ENCODE peak calls at places on chromosomes 2 and 18, in nine cellular contexts. One of them, this sample, is unnamed.

GRCh38 chr2:196594158-196594557 is 45.4 kb upstream of the CCDC150 start:
- DNase-seq in CD8-positive, alpha-beta T cell: no peak
- DNase-seq in astrocyte of the spinal cord: no peak
- DNase-seq in spleen: no peak
- DNase-seq in IMR-90: no peak
- DNase-seq in A549: no peak
- DNase-seq in adrenal gland: no peak
- DNase-seq in HepG2: no peak
- DNase-seq in uterus: no peak
- DNase-seq in this sample: no peak

GRCh38 chr2:235746257-235746934 is 252.6 kb downstream of the AGAP1 start:
- DNase-seq in CD8-positive, alpha-beta T cell: peak; percentile 29
- DNase-seq in uterus: peak; percentile 77
- DNase-seq in adrenal gland: peak; percentile 78
- DNase-seq in A549: peak; percentile 90
- DNase-seq in HepG2: peak; percentile 81
- DNase-seq in IMR-90: peak; percentile 90
- DNase-seq in spleen: no peak
- DNase-seq in astrocyte of the spinal cord: peak; percentile 84
- DNase-seq in this sample: peak; percentile 25

GRCh38 chr2:46394649-46395510 is 84.5 kb upstream of the TMEM247 start:
- DNase-seq in HepG2: peak; percentile 92
- DNase-seq in A549: no peak
- DNase-seq in spleen: no peak
- DNase-seq in adrenal gland: no peak
- DNase-seq in CD8-positive, alpha-beta T cell: no peak
- DNase-seq in IMR-90: no peak
- DNase-seq in astrocyte of the spinal cord: peak; percentile 4
- DNase-seq in uterus: no peak
- DNase-seq in this sample: no peak

GRCh38 chr2:120761911-120762310 is 26.2 kb downstream of the GLI2 start:
- DNase-seq in uterus: no peak
- DNase-seq in HepG2: no peak
- DNase-seq in IMR-90: no peak
- DNase-seq in A549: no peak
- DNase-seq in spleen: no peak
- DNase-seq in adrenal gland: no peak
- DNase-seq in CD8-positive, alpha-beta T cell: no peak
- DNase-seq in astrocyte of the spinal cord: no peak
- DNase-seq in this sample: no peak

GRCh38 chr2:182897137-182897536 is 30.7 kb upstream of the FRZB start:
- DNase-seq in adrenal gland: no peak
- DNase-seq in A549: no peak
- DNase-seq in uterus: no peak
- DNase-seq in CD8-positive, alpha-beta T cell: no peak
- DNase-seq in IMR-90: peak; percentile 92
- DNase-seq in spleen: no peak
- DNase-seq in HepG2: no peak
- DNase-seq in astrocyte of the spinal cord: peak; percentile 73
- DNase-seq in this sample: no peak

GRCh38 chr2:138948070-138948539 is 167.9 kb upstream of the NXPH2 start:
- DNase-seq in uterus: no peak
- DNase-seq in HepG2: no peak
- DNase-seq in adrenal gland: peak; percentile 49
- DNase-seq in IMR-90: peak; percentile 33
- DNase-seq in astrocyte of the spinal cord: peak; percentile 99
- DNase-seq in spleen: no peak
- DNase-seq in CD8-positive, alpha-beta T cell: no peak
- DNase-seq in A549: peak; percentile 23
- DNase-seq in this sample: no peak

GRCh38 chr18:51195602-51196115 is 1.8 kb downstream of the MEX3C start:
- DNase-seq in uterus: no peak
- DNase-seq in A549: peak; percentile 54
- DNase-seq in IMR-90: peak; percentile 60
- DNase-seq in CD8-positive, alpha-beta T cell: peak; percentile 23
- DNase-seq in astrocyte of the spinal cord: peak; percentile 69
- DNase-seq in spleen: no peak
- DNase-seq in adrenal gland: peak; percentile 30
- DNase-seq in HepG2: peak; percentile 87
- DNase-seq in this sample: no peak

GRCh38 chr2:147679664-147680502 is 164.9 kb upstream of the ACVR2A start:
- DNase-seq in adrenal gland: no peak
- DNase-seq in uterus: no peak
- DNase-seq in astrocyte of the spinal cord: no peak
- DNase-seq in CD8-positive, alpha-beta T cell: no peak
- DNase-seq in IMR-90: peak; percentile 1
- DNase-seq in A549: no peak
- DNase-seq in HepG2: no peak
- DNase-seq in spleen: no peak
- DNase-seq in this sample: no peak

GRCh38 chr2:217069263-217070042 is 209.6 kb upstream of the TNP1 start:
- DNase-seq in A549: no peak
- DNase-seq in IMR-90: peak; percentile 36
- DNase-seq in adrenal gland: no peak
- DNase-seq in astrocyte of the spinal cord: no peak
- DNase-seq in uterus: no peak
- DNase-seq in spleen: no peak
- DNase-seq in CD8-positive, alpha-beta T cell: no peak
- DNase-seq in HepG2: no peak
- DNase-seq in this sample: no peak

DNA sequence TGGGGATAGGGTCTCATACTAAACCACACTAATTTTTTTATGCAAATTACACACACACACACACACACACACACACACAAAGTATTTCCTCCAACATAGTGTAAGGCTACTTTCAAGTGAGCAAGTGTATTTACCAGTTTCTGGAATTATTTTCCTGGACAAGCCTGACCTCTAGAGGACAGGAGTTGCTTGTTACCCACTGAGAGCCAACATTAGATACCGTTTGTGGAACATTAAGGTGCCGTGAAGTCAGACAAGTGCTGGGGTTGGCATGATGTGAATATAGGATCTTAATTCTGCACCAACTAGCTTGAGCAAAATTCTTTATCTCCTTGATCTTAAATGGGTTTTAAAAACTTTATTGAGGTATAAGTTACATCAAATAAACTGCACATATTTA is 39.3 kb upstream of the SERPINB2 start:
- DNase-seq in A549: peak; percentile 70
- DNase-seq in spleen: no peak
- DNase-seq in HepG2: peak; percentile 39
- DNase-seq in IMR-90: peak; percentile 75
- DNase-seq in astrocyte of the spinal cord: peak; percentile 72
- DNase-seq in uterus: no peak
- DNase-seq in CD8-positive, alpha-beta T cell: no peak
- DNase-seq in adrenal gland: no peak
- DNase-seq in this sample: no peak
- TF ChIP-seq CTCF in A549: peak; percentile 54
- TF ChIP-seq CTCF in spleen: peak; percentile 26
- TF ChIP-seq CTCF in HepG2: peak; percentile 62
- TF ChIP-seq CTCF in IMR-90: peak; percentile 77
- TF ChIP-seq CTCF in astrocyte of the spinal cord: peak; percentile 67
- TF ChIP-seq CTCF in uterus: peak; percentile 35
- TF ChIP-seq CTCF in CD8-positive, alpha-beta T cell: no peak
- TF ChIP-seq CTCF in adrenal gland: peak; percentile 41
- TF ChIP-seq CTCF in this sample: peak; percentile 53

GRCh38 chr2:222239945-222240675 is 58.7 kb downstream of the PAX3 start:
- DNase-seq in A549: no peak
- DNase-seq in spleen: no peak
- DNase-seq in IMR-90: no peak
- DNase-seq in adrenal gland: no peak
- DNase-seq in CD8-positive, alpha-beta T cell: no peak
- DNase-seq in HepG2: peak; percentile 5
- DNase-seq in astrocyte of the spinal cord: no peak
- DNase-seq in uterus: no peak
- DNase-seq in this sample: no peak
- H3K4me3 ChIP-seq in A549: no peak overlapping the region
- H3K4me3 ChIP-seq in spleen: no peak overlapping the region
- H3K4me3 ChIP-seq in IMR-90: no peak overlapping the region
- H3K4me3 ChIP-seq in adrenal gland: no peak overlapping the region
- H3K4me3 ChIP-seq in CD8-positive, alpha-beta T cell: no peak overlapping the region
- H3K4me3 ChIP-seq in HepG2: no peak overlapping the region
- H3K4me3 ChIP-seq in astrocyte of the spinal cord: no peak overlapping the region
- H3K4me3 ChIP-seq in uterus: no peak overlapping the region
- H3K4me3 ChIP-seq in this sample: no peak overlapping the region

DNA sequence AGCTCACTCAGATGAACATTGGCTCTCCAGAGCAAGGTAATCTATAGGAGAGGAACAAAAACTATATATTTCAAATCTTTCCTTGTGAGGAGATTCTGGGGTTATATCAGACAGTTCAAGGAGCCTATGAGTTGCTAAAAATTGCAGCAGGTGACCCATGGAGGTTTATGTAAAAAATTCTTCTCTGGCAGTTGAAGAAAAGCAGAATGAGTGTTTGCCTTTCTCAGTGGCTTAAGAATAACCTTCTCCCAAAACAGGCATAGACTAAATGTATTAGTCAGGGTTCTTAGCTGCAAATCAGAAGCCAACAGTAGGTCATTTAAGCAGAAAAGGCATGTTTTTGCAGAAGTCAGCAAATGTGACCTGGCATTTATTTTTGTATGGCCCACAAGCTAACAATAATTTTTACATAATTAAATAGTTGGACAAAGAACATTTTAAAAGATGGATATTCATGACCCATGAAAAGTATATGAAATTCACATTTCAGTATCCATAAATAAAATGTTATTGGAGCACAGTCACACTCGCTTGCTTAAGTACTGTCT is 93.3 kb upstream of the TLK1 start:
- DNase-seq in CD8-positive, alpha-beta T cell: no peak
- DNase-seq in spleen: no peak
- DNase-seq in astrocyte of the spinal cord: no peak
- DNase-seq in IMR-90: no peak
- DNase-seq in HepG2: no peak
- DNase-seq in adrenal gland: no peak
- DNase-seq in A549: no peak
- DNase-seq in uterus: no peak
- DNase-seq in this sample: no peak
- TF ChIP-seq CTCF in CD8-positive, alpha-beta T cell: no peak
- TF ChIP-seq CTCF in spleen: no peak
- TF ChIP-seq CTCF in astrocyte of the spinal cord: no peak
- TF ChIP-seq CTCF in IMR-90: peak; percentile 9
- TF ChIP-seq CTCF in HepG2: no peak
- TF ChIP-seq CTCF in adrenal gland: no peak
- TF ChIP-seq CTCF in A549: no peak
- TF ChIP-seq CTCF in uterus: no peak
- TF ChIP-seq CTCF in this sample: no peak

GRCh38 chr2:218622606-218623238 is 15.0 kb downstream of the PLCD4 start:
- DNase-seq in IMR-90: peak; percentile 33
- DNase-seq in spleen: no peak
- DNase-seq in HepG2: no peak
- DNase-seq in adrenal gland: no peak
- DNase-seq in uterus: no peak
- DNase-seq in CD8-positive, alpha-beta T cell: no peak
- DNase-seq in astrocyte of the spinal cord: no peak
- DNase-seq in A549: no peak
- DNase-seq in this sample: no peak
- H3K4me3 ChIP-seq in IMR-90: no peak overlapping the region
- H3K4me3 ChIP-seq in spleen: no peak overlapping the region
- H3K4me3 ChIP-seq in HepG2: no peak overlapping the region
- H3K4me3 ChIP-seq in adrenal gland: no peak overlapping the region
- H3K4me3 ChIP-seq in uterus: no peak overlapping the region
- H3K4me3 ChIP-seq in CD8-positive, alpha-beta T cell: no peak overlapping the region
- H3K4me3 ChIP-seq in astrocyte of the spinal cord: no peak overlapping the region
- H3K4me3 ChIP-seq in A549: no peak overlapping the region
- H3K4me3 ChIP-seq in this sample: no peak overlapping the region

DNA sequence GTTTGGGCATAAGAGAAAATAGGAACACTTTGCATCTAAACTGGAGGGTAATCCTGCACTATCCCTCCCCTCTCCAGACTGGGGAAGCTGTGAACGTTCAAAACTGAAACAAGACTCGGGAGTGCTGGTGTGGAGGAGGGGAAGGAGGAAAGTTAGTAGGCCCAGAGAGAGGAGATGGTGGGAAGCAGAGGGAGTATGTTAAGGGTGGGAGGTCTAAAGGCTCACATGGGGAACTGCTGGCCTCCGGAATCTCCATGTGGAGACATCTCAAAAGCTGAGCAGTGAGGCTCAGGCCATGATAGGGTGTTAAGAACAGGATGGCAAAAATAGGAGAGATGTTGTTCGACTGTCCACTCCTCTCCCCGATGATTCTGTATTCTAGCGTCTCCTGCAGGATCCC is 47.9 kb downstream of the ADD2 start:
- DNase-seq in A549: no peak
- DNase-seq in IMR-90: no peak
- DNase-seq in uterus: no peak
- DNase-seq in astrocyte of the spinal cord: no peak
- DNase-seq in spleen: no peak
- DNase-seq in adrenal gland: no peak
- DNase-seq in CD8-positive, alpha-beta T cell: no peak
- DNase-seq in HepG2: no peak
- DNase-seq in this sample: no peak
- TF ChIP-seq CTCF in A549: no peak
- TF ChIP-seq CTCF in IMR-90: no peak
- TF ChIP-seq CTCF in uterus: no peak
- TF ChIP-seq CTCF in astrocyte of the spinal cord: no peak
- TF ChIP-seq CTCF in spleen: no peak
- TF ChIP-seq CTCF in adrenal gland: no peak
- TF ChIP-seq CTCF in CD8-positive, alpha-beta T cell: no peak
- TF ChIP-seq CTCF in HepG2: no peak
- TF ChIP-seq CTCF in this sample: no peak

GRCh38 chr2:66443977-66444855 is 9.3 kb downstream of the MEIS1 start:
- DNase-seq in uterus: peak; percentile 49
- DNase-seq in spleen: no peak
- DNase-seq in A549: no peak
- DNase-seq in IMR-90: peak; percentile 74
- DNase-seq in astrocyte of the spinal cord: peak; percentile 75
- DNase-seq in CD8-positive, alpha-beta T cell: no peak
- DNase-seq in HepG2: no peak
- DNase-seq in adrenal gland: peak; percentile 55
- DNase-seq in this sample: no peak
- H3K4me3 ChIP-seq in uterus: peak overlapping the region; percentile 97
- H3K4me3 ChIP-seq in spleen: peak overlapping the region; percentile 42
- H3K4me3 ChIP-seq in A549: no peak overlapping the region
- H3K4me3 ChIP-seq in IMR-90: peak overlapping the region; percentile 57
- H3K4me3 ChIP-seq in astrocyte of the spinal cord: peak overlapping the region; percentile 30
- H3K4me3 ChIP-seq in CD8-positive, alpha-beta T cell: no peak overlapping the region
- H3K4me3 ChIP-seq in HepG2: no peak overlapping the region
- H3K4me3 ChIP-seq in adrenal gland: no peak overlapping the region
- H3K4me3 ChIP-seq in this sample: no peak overlapping the region